ENCODE peak calls at places on chromosomes 13 and 19, in eight cellular contexts. Y is AG04450; Z is NB4; T is activated naive CD8-positive, alpha-beta T cell treated with anti-CD3 and anti-CD28 coated beads, Interleukin-2, amount 50 U/mL, for 24 hours; D is glutamatergic neuron; K is upper lobe of left lung; U is H54; I is RPMI8226. V is an unnamed sample.
A peak's percentile ranks its signal among the peaks of the same experiment; 100 is the strongest.

GRCh38 chr19:12350890-12351197 is 14.6 kb downstream of the ZNF442 start:
- DNase-seq in I (no peak), Y (no peak), D (no peak), K (no peak), U (no peak), T (no peak), Z (no peak), V (no peak)

GRCh38 chr19:30653646-30654386 is 281.6 kb downstream of the ZNF536 start:
- DNase-seq in U (no peak), Z (no peak), I (no peak), D (no peak), T (no peak), K (no peak), Y (no peak), V (no peak)

GRCh38 chr19:16628984-16629691 is 1.1 kb upstream of the MED26 start:
- DNase-seq in Z (no peak), I (peak; percentile 71), D (no peak), K (peak; percentile 24), T (peak; percentile 7), Y (peak; percentile 67), U (no peak), V (peak; percentile 49)

GRCh38 chr13:47853236-47853635 is 147.8 kb downstream of the SUCLA2 start:
- DNase-seq in Z (no peak), Y (no peak), I (no peak), D (no peak), K (no peak), T (no peak), U (no peak), V (no peak)

GRCh38 chr19:3722443-3723109 is 14.4 kb downstream of the TJP3 start:
- DNase-seq in U (no peak), D (no peak), I (no peak), Y (no peak), T (no peak), K (peak; percentile 75), Z (no peak), V (no peak)

GRCh38 chr19:7673995-7674667 is 2.8 kb upstream of the MCEMP1 start:
- DNase-seq in T (peak; percentile 53), Z (peak; percentile 96), U (peak; percentile 83), I (peak; percentile 89), D (peak; percentile 53), Y (no peak), K (peak; percentile 89), V (peak; percentile 78)

GRCh38 chr13:37899753-37900152 is 30.2 kb upstream of the TRPC4 start:
- DNase-seq in I (no peak), D (no peak), Y (no peak), K (no peak), U (no peak), T (no peak), Z (no peak), V (no peak)

GRCh38 chr19:44582581-44583265 is 30.6 kb upstream of the IGSF23 start:
- DNase-seq in I (peak; percentile 17), Y (no peak), D (peak; percentile 48), T (peak; percentile 47), U (peak; percentile 42), Z (peak; percentile 36), K (peak; percentile 34), V (peak; percentile 55)

GRCh38 chr13:51747438-51748434 is 56.2 kb downstream of the DHRS12 start:
- DNase-seq in K (no peak), I (no peak), Z (no peak), T (no peak), U (no peak), D (no peak), Y (no peak), V (no peak)

GRCh38 chr19:54431255-54431838 is 16.1 kb downstream of the TTYH1 start:
- DNase-seq in D (no peak), I (peak; percentile 32), K (peak; percentile 77), U (no peak), Y (no peak), T (no peak), Z (no peak), V (peak; percentile 85)

GRCh38 chr19:35671818-35672217 is 5.5 kb downstream of the UPK1A start:
- DNase-seq in K (no peak), Y (no peak), D (no peak), U (no peak), I (no peak), Z (peak; percentile 29), T (no peak), V (no peak)

GRCh38 chr13:113291129-113291528 is 5.9 kb upstream of the LAMP1 start:
- DNase-seq in Y (no peak), T (no peak), I (no peak), Z (no peak), K (no peak), D (no peak), U (no peak), V (no peak)

GRCh38 chr19:31559494-31559893 is 210.3 kb upstream of the TSHZ3 start:
- DNase-seq in K (no peak), T (no peak), Z (no peak), D (no peak), I (no peak), U (no peak), Y (no peak), V (no peak)

GRCh38 chr19:11496391-11497163 is 9.1 kb downstream of the ZNF653 start:
- DNase-seq in T (peak; percentile 75), Y (peak; percentile 55), I (peak; percentile 78), Z (peak; percentile 79), D (peak; percentile 88), U (peak; percentile 90), K (peak; percentile 49), V (peak; percentile 56)

GRCh38 chr19:45905016-45905415 is 2.6 kb upstream of the MYPOP start:
- DNase-seq in Y (no peak), D (no peak), Z (no peak), U (no peak), K (no peak), I (no peak), T (no peak), V (no peak)

GRCh38 chr13:51728972-51729371 is 75.0 kb downstream of the DHRS12 start:
- DNase-seq in D (no peak), Z (peak; percentile 95), K (no peak), U (no peak), I (no peak), Y (peak; percentile 53), T (no peak), V (no peak)

GRCh38 chr13:70128098-70128497 is 19.8 kb upstream of the KLHL1 start:
- DNase-seq in K (no peak), I (no peak), D (no peak), Y (no peak), T (no peak), U (no peak), Z (no peak), V (no peak)

GRCh38 chr19:5580116-5580515 is 12.4 kb upstream of the TINCR start:
- DNase-seq in D (no peak), U (no peak), I (no peak), T (no peak), K (no peak), Y (no peak), Z (peak; percentile 18), V (no peak)

GRCh38 chr19:48006762-48007161 is 12.3 kb downstream of the ELSPBP1 start:
- DNase-seq in I (peak; percentile 3), K (no peak), Y (no peak), U (no peak), Z (peak; percentile 54), T (peak; percentile 8), D (no peak), V (no peak)

V was measured in right lobe of liver.